ENCODE peak calls at places on chromosomes 16 and 17, in nine cellular contexts. C is kidney, A is HFFc6, J is Peyer's patch, N is tibial nerve, Z is left ventricle myocardium inferior, V is neural crest cell, E is ovary, L is fibroblast of mammary gland. Y is an unnamed sample.

GRCh38 chr17:77356109-77356689 is 215.4 kb downstream of the SEC14L1 start:
- DNase-seq in Z (no peak), V (no peak), J (no peak), A (no peak), E (peak), N (peak), C (no peak), L (no peak), Y (peak)

GRCh38 chr17:50953831-50954601 is 87.9 kb upstream of the TOB1 start:
- DNase-seq in A (no peak), C (peak), L (peak), E (no peak), N (peak), Z (peak), J (no peak), V (no peak), Y (peak)

GRCh38 chr16:9258423-9259051 is 167.1 kb downstream of the HAPSTR1 start:
- DNase-seq in J (peak), V (peak), N (no peak), L (peak), Z (no peak), A (peak), E (no peak), C (no peak), Y (no peak)

GRCh38 chr17:10119203-10120112 is 78.9 kb downstream of the GAS7 start:
- DNase-seq in Z (peak), C (peak), A (no peak), E (no peak), N (no peak), J (no peak), V (no peak), L (peak), Y (no peak)

GRCh38 chr16:57084996-57085395 is 7.4 kb upstream of the CPNE2 start:
- DNase-seq in J (no peak), E (no peak), C (no peak), Z (no peak), A (no peak), N (no peak), V (no peak), L (no peak), Y (no peak)

GRCh38 chr16:87850009-87851006 is 19.0 kb downstream of the SLC7A5 start:
- DNase-seq in J (peak), Z (peak), L (peak), N (no peak), C (no peak), V (peak), E (peak), A (no peak), Y (no peak)

GRCh38 chr16:10282367-10282766 is 100.1 kb upstream of the GRIN2A start:
- DNase-seq in J (no peak), E (no peak), V (no peak), N (no peak), A (no peak), L (no peak), Z (no peak), C (no peak), Y (no peak)

GRCh38 chr17:29116652-29117439 is 63.4 kb downstream of the MYO18A start:
- DNase-seq in A (peak), J (peak), N (peak), Z (peak), L (peak), C (no peak), V (peak), E (peak), Y (peak)

GRCh38 chr17:1379930-1380313 is 20.1 kb downstream of the YWHAE start:
- DNase-seq in A (no peak), N (no peak), V (no peak), Z (no peak), C (no peak), E (no peak), L (no peak), J (no peak), Y (no peak)

GRCh38 chr16:11315499-11315898 is 29.8 kb upstream of the RMI2 start:
- DNase-seq in C (peak), J (no peak), A (peak), L (no peak), E (no peak), V (peak), Z (no peak), N (no peak), Y (no peak)

GRCh38 chr17:332023-332422 is 20.6 kb downstream of the RPH3AL start:
- DNase-seq in L (no peak), E (peak), Z (no peak), J (no peak), A (no peak), N (no peak), C (peak), V (no peak), Y (no peak)

GRCh38 chr17:64418506-64419339 is 28.1 kb upstream of the PECAM1 start:
- DNase-seq in Z (no peak), J (no peak), L (peak), E (no peak), N (no peak), A (peak), C (no peak), V (no peak), Y (no peak)

GRCh38 chr16:84138824-84139627 is 6.0 kb downstream of the HSDL1 start:
- DNase-seq in J (no peak), E (no peak), C (no peak), A (no peak), V (no peak), L (peak), N (no peak), Z (no peak), Y (no peak)

GRCh38 chr17:63914471-63914870 is 3.4 kb upstream of the CSHL1 start:
- DNase-seq in E (no peak), C (no peak), N (no peak), V (no peak), Z (no peak), A (no peak), J (no peak), L (no peak), Y (no peak)

GRCh38 chr16:58814348-58814801 is 80.3 kb upstream of the GOT2 start:
- DNase-seq in C (no peak), N (no peak), L (peak), Z (peak), A (peak), J (no peak), E (peak), V (peak), Y (no peak)

GRCh38 chr16:23464196-23464595 is 11.2 kb upstream of the COG7 start:
- DNase-seq in E (no peak), L (no peak), N (no peak), V (no peak), J (no peak), A (no peak), Z (no peak), C (no peak), Y (no peak)

GRCh38 chr16:3274490-3274889 is 8.8 kb upstream of the ZNF263 start:
- DNase-seq in A (no peak), V (no peak), N (no peak), J (no peak), E (no peak), Z (no peak), L (no peak), C (no peak), Y (no peak)

GRCh38 chr16:515175-515962 is 12.1 kb upstream of the CAPN15 start:
- DNase-seq in J (no peak), Z (no peak), A (no peak), L (no peak), E (no peak), V (no peak), N (no peak), C (no peak), Y (no peak)

GRCh38 chr17:4950075-4950756 is 703 bp upstream of the ENO3 start:
- DNase-seq in V (no peak), N (peak), L (no peak), A (no peak), C (peak), E (peak), Z (peak), J (peak), Y (no peak)

GRCh38 chr16:86019446-86020047 is 120.6 kb downstream of the IRF8 start:
- DNase-seq in L (no peak), Z (no peak), C (peak), J (no peak), V (no peak), N (no peak), E (no peak), A (no peak), Y (no peak)

GRCh38 chr17:2053380-2054261 is 1.3 kb upstream of the HIC1 start:
- DNase-seq in E (peak), J (peak), N (peak), C (peak), A (peak), V (peak), Z (peak), L (peak), Y (peak)

GRCh38 chr17:42337442-42337841 is 49.1 kb downstream of the STAT5A start:
- DNase-seq in C (no peak), L (peak), E (no peak), N (no peak), Z (no peak), A (no peak), J (no peak), V (no peak), Y (no peak)

GRCh38 chr17:67044940-67045339 is 586 bp downstream of the CACNG1 start:
- DNase-seq in Z (no peak), A (no peak), L (no peak), V (no peak), C (no peak), N (no peak), E (no peak), J (no peak), Y (no peak)

GRCh38 chr17:75693500-75694481 is 26.7 kb downstream of the SAP30BP start:
- DNase-seq in E (no peak), C (peak), L (peak), Z (peak), J (peak), N (peak), A (peak), V (no peak), Y (peak)

GRCh38 chr16:81634380-81635121 is 144.5 kb upstream of the PLCG2 start:
- DNase-seq in J (no peak), A (no peak), Z (no peak), E (no peak), L (no peak), V (no peak), C (no peak), N (no peak), Y (no peak)

GRCh38 chr16:75113046-75113491 is 3.5 kb downstream of the LDHD start:
- DNase-seq in L (no peak), J (no peak), V (no peak), A (no peak), E (no peak), C (no peak), N (no peak), Z (no peak), Y (no peak)

GRCh38 chr17:29291163-29291752 is 2.7 kb downstream of the NUFIP2 start:
- DNase-seq in J (no peak), E (no peak), A (peak), C (no peak), N (no peak), L (peak), Z (no peak), V (peak), Y (no peak)

GRCh38 chr17:76407509-76407908 is 23.1 kb downstream of the SPHK1 start:
- DNase-seq in V (no peak), A (no peak), N (no peak), J (peak), C (no peak), Z (no peak), L (no peak), E (no peak), Y (no peak)

GRCh38 chr17:2688351-2689342 is 22.9 kb downstream of the CLUH start:
- DNase-seq in C (peak), A (no peak), Z (peak), E (peak), V (no peak), J (peak), N (no peak), L (no peak), Y (peak)

GRCh38 chr17:73228748-73229236 is 32.9 kb downstream of the CPSF4L start:
- DNase-seq in C (no peak), A (peak), J (peak), E (peak), Z (peak), N (peak), L (peak), V (no peak), Y (no peak)

GRCh38 chr17:43216369-43216761 is 4.7 kb downstream of the TMEM106A start:
- DNase-seq in E (no peak), N (no peak), Z (no peak), A (no peak), L (no peak), J (no peak), V (no peak), C (no peak), Y (peak)

DNA sequence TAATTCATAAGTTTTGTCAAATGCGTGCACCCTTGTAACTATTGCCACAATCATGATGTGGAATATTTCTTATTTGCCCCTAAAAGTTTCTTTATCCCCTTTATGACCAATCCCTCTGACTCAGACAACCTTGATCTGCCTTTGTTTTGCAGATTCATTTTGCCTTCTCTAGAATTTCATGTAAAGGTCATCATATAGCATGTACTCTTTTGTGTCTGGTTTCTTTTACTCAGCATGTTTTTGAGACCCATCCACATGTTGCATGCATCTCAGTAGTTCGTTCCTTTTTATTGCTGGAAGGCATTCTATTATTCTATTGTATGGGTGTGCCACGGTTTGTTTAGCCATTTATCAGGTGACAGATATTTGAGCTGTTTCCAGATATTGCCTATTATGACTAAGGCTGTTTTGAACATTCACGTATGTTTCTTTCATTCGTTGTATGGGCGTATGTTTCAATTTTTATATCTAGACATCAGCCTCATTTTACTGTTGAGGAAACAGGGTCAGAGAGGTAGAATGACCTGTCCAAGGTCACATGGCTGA is 192.4 kb downstream of the RAB11FIP4 start:
- DNase-seq in E (no peak), Z (no peak), L (peak), N (no peak), J (no peak), V (no peak), A (no peak), C (no peak), Y (no peak)
- TF ChIP-seq CTCF in E (no peak), Z (no peak), L (no peak), N (no peak), J (no peak), V (no peak), A (no peak), C (no peak), Y (no peak)

GRCh38 chr17:7745748-7746470 is 28.4 kb downstream of the DNAH2 start:
- DNase-seq in V (peak), A (peak), N (no peak), Z (no peak), C (no peak), E (peak), J (no peak), L (peak), Y (no peak)
- TF ChIP-seq CTCF in V (peak), A (peak), N (no peak), Z (no peak), C (no peak), E (no peak), J (no peak), L (peak), Y (peak)

DNA sequence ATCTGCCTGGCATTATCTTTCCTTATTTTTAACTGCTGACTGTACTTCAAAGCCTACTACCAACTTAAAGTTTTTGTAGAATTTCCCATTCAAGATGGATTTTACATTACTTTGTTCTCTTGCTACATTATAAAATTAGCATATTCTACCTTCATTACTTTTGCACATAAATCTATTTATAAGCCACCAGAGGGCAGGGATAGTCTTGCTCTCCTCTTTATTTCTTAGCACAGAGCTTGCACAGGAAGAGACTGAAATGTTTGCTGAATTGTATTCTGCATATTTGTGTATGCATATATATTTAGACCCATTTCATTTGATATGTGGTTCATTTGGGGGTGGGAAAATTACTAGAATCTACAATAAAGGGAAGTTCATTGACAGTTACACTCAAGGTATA is 108.0 kb downstream of the SKAP1 start:
- DNase-seq in V (no peak), Z (no peak), C (no peak), A (peak), E (no peak), N (no peak), L (peak), J (no peak), Y (no peak)
- TF ChIP-seq CTCF in V (no peak), Z (no peak), C (no peak), A (peak), E (no peak), N (no peak), L (peak), J (no peak), Y (no peak)

DNA sequence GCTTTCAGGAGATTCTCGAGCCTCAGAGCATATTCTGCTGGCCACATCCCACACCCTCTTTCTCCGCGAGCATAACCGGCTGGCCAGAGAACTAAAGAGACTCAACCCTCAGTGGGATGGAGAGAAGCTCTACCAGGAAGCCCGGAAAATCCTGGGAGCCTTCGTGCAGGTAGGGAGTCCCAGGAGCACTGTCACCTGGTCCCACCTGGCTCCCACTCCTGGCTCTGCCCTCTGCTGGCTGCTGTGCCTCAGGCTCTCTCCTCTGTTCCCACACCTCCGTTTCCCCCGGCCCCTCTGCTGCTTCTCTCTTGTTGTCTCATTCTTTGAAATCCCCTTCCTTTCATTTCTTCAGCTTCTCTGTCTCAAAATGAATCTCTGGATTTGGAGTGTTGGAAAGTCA is 16.4 kb downstream of the LPO start:
- DNase-seq in L (no peak), C (no peak), Z (no peak), E (no peak), A (no peak), V (no peak), N (no peak), J (no peak), Y (peak)
- TF ChIP-seq CTCF in L (no peak), C (peak), Z (no peak), E (no peak), A (no peak), V (no peak), N (no peak), J (no peak), Y (no peak)

DNA sequence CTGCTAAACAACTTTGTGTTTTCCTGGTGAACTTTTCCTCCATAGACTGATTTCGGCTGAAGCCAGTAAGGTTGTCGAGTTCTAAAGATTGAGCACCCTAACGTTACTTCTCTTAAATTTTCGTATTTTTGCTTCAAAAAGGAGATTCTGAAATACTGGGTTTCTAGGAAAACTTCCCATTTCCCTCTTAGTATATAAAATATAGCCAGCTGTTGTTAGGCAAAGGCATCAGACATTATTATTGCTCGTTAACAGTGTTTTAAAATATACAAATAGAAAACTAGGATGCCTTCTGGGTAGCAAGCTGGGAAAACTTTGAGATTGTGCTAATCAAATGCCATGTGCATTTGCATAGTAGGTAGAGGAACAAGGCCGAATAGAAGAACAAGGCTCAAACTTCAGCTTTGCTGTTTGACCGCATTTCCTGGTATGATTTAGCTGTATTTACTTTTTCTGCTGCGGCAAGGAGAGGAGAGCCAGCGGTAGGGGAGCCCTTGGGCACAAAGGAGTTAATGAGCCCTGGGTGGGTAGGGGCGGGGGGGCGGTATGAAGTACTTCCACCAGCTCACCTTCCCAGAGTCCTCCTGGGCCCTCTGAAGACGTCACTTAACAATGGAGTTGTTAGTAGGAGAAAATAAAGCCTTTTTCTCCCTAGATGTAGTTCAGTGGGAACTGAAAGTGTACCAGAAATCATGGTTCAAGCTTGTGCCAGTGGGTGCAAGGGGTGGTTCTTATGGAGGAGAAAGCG is 151.9 kb downstream of the MSI2 start:
- DNase-seq in A (no peak), C (no peak), J (no peak), N (no peak), E (no peak), V (no peak), Z (no peak), L (no peak), Y (no peak)
- TF ChIP-seq CTCF in A (no peak), C (no peak), J (no peak), N (no peak), E (no peak), V (peak), Z (no peak), L (no peak), Y (no peak)

Y was measured in osteocyte.